ENCODE peak calls at places on chromosomes 12 and 14, in seven cellular contexts. L is GM12878, D is K562, C is SK-N-SH, X is HepG2, V is HCT116, Q is H1. Y is an unnamed sample.

GRCh38 chr14:52351191-52351560 is 37.1 kb downstream of the PTGER2 start:
- DNase-seq in V (no peak), Q (no peak), D (no peak), C (no peak), L (no peak), X (no peak), Y (no peak)

GRCh38 chr14:68672609-68673285 is 120.1 kb downstream of the ZFP36L1 start:
- DNase-seq in C (no peak), L (no peak), X (peak; percentile 3), D (no peak), V (no peak), Q (no peak), Y (no peak)

GRCh38 chr12:104903648-104904423 is 54.3 kb downstream of the SLC41A2 start:
- DNase-seq in X (peak; percentile 41), Q (no peak), C (no peak), V (no peak), D (no peak), L (no peak), Y (no peak)

GRCh38 chr14:54881235-54881760 is 21.3 kb downstream of the GCH1 start:
- DNase-seq in X (no peak), L (peak; percentile 87), V (no peak), D (no peak), Q (no peak), C (no peak), Y (no peak)

GRCh38 chr14:42047421-42048045 is 440.9 kb downstream of the LRFN5 start:
- DNase-seq in V (no peak), C (no peak), D (no peak), L (no peak), Q (no peak), X (no peak), Y (no peak)

GRCh38 chr12:120043421-120043820 is 54.4 kb downstream of the BICDL1 start:
- DNase-seq in X (no peak), D (no peak), Q (no peak), L (no peak), C (no peak), V (no peak), Y (no peak)

GRCh38 chr12:100574262-100575074 is 984 bp downstream of the GAS2L3 start:
- DNase-seq in L (no peak), C (peak; percentile 54), Q (no peak), X (no peak), V (no peak), D (no peak), Y (no peak)

GRCh38 chr12:79300199-79300568 is 390.6 kb downstream of the PAWR start:
- DNase-seq in X (peak; percentile 72), C (no peak), Q (no peak), L (no peak), D (no peak), V (no peak), Y (peak; percentile 74)

GRCh38 chr12:116455540-116456306 is 103.5 kb upstream of the MAP1LC3B2 start:
- DNase-seq in L (no peak), Q (no peak), V (peak; percentile 85), D (peak; percentile 69), X (no peak), C (peak; percentile 38), Y (peak; percentile 63)

GRCh38 chr14:24264298-24264697 is 1.3 kb upstream of the TGM1 start:
- DNase-seq in X (no peak), C (no peak), D (no peak), L (no peak), Q (no peak), V (no peak), Y (no peak)

GRCh38 chr14:24411468-24412454 is 13.0 kb downstream of the NYNRIN start:
- DNase-seq in V (peak; percentile 51), X (peak; percentile 69), D (peak; percentile 52), L (no peak), C (peak; percentile 77), Q (peak; percentile 56), Y (peak; percentile 69)

GRCh38 chr12:26810330-26810729 is 22.7 kb downstream of the ITPR2 start:
- DNase-seq in X (no peak), Q (no peak), L (no peak), C (no peak), V (no peak), D (no peak), Y (no peak)

GRCh38 chr12:50581226-50582184 is 76.7 kb downstream of the DIP2B start:
- DNase-seq in X (no peak), V (no peak), Q (no peak), C (no peak), D (no peak), L (no peak), Y (peak; percentile 61)

GRCh38 chr12:124088232-124088907 is 115.4 kb downstream of the ZNF664 start:
- DNase-seq in Q (no peak), X (no peak), L (no peak), D (no peak), C (peak; percentile 55), V (no peak), Y (no peak)

GRCh38 chr12:57280234-57281062 is 29.5 kb upstream of the STAC3 start:
- DNase-seq in C (no peak), Q (no peak), V (peak; percentile 79), D (peak; percentile 72), L (peak; percentile 74), X (peak; percentile 84), Y (no peak)

GRCh38 chr12:106192659-106193403 is 54.1 kb upstream of the NUAK1 start:
- DNase-seq in V (no peak), L (no peak), Q (no peak), D (no peak), X (no peak), C (peak; percentile 16), Y (no peak)

GRCh38 chr12:95227818-95228356 is 10.3 kb downstream of the VEZT start:
- DNase-seq in X (no peak), V (no peak), C (no peak), L (no peak), Q (no peak), D (no peak), Y (no peak)

GRCh38 chr12:112185093-112185923 is 59.9 kb downstream of the TRAFD1 start:
- DNase-seq in X (no peak), V (no peak), D (no peak), L (no peak), C (no peak), Q (no peak), Y (no peak)

GRCh38 chr12:28950049-28950448 is 199.0 kb upstream of the FAR2 start:
- DNase-seq in V (no peak), Q (no peak), D (no peak), X (no peak), C (no peak), L (no peak), Y (no peak)

GRCh38 chr12:56081393-56082347 is 1.7 kb downstream of the ERBB3 start:
- DNase-seq in D (no peak), L (no peak), Q (no peak), V (no peak), C (no peak), X (peak; percentile 99), Y (peak; percentile 81)

GRCh38 chr12:118061011-118061875 is at the start of gene WSB2:
- DNase-seq in Q (peak; percentile 70), X (no peak), C (peak; percentile 88), D (peak; percentile 90), L (no peak), V (no peak), Y (peak; percentile 64)

GRCh38 chr14:81797246-81797645 is 263.6 kb upstream of the SEL1L start:
- DNase-seq in Q (no peak), V (no peak), L (no peak), D (no peak), X (no peak), C (no peak), Y (no peak)

GRCh38 chr12:25699454-25699853 is 146.4 kb upstream of the LMNTD1 start:
- DNase-seq in C (no peak), X (no peak), V (no peak), D (no peak), L (no peak), Q (no peak), Y (no peak)

GRCh38 chr12:110352401-110352800 is 51.1 kb downstream of the ANAPC7 start:
- DNase-seq in D (no peak), Q (no peak), C (no peak), V (no peak), X (no peak), L (no peak), Y (no peak)

GRCh38 chr12:82659343-82660207 is 27.1 kb upstream of the TMTC2 start:
- DNase-seq in L (no peak), C (no peak), D (no peak), V (no peak), Q (no peak), X (no peak), Y (no peak)

GRCh38 chr12:4817813-4818212 is 91.9 kb upstream of the KCNA1 start:
- DNase-seq in X (no peak), C (no peak), Q (no peak), L (no peak), D (no peak), V (no peak), Y (no peak)
- TF ChIP-seq JUND in X (no peak), C (no peak), Q (no peak), L (no peak), D (no peak), V (no peak), Y (no peak)

GRCh38 chr14:85468815-85469214 is 61.1 kb upstream of the FLRT2 start:
- DNase-seq in D (no peak), Q (no peak), V (no peak), X (peak; percentile 6), C (no peak), L (no peak), Y (no peak)

GRCh38 chr14:85471744-85472143 is 58.2 kb upstream of the FLRT2 start:
- DNase-seq in V (no peak), X (peak; percentile 77), Q (no peak), C (peak; percentile 3), D (no peak), L (no peak), Y (no peak)

GRCh38 chr14:85475113-85475512 is 54.8 kb upstream of the FLRT2 start:
- DNase-seq in X (no peak), D (no peak), V (no peak), C (no peak), L (no peak), Q (no peak), Y (no peak)

GRCh38 chr14:85474431-85474830 is 55.5 kb upstream of the FLRT2 start:
- DNase-seq in L (no peak), Q (no peak), D (no peak), C (no peak), X (no peak), V (no peak), Y (no peak)

DNA sequence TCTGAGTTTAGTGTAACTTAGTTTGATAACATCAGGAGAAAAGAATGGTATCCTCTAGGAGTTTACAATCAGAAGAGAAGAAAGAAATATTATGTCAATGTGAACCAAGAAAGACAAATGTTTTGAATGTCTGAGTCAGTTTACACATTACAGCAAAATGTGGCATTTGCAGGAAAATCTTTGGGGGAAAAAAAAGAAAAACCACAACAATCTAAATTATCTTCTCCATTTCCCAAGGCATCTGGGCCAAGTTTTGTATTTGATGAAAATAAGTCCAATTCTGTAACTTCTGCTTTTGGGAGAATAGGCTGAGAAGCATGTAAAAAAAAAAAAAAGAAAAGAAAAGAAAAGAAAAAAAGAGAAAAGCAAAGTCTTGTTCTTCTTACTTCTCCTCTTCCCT is 58.8 kb upstream of the FLRT2 start:
- DNase-seq in L (no peak), C (no peak), V (no peak), X (no peak), Q (no peak), D (no peak), Y (no peak)
- TF ChIP-seq JUND in L (no peak), C (peak; percentile 29), V (no peak), X (no peak), Q (no peak), D (no peak), Y (no peak)

GRCh38 chr14:103651585-103651984 is 22.6 kb downstream of the KLC1 start:
- DNase-seq in V (no peak), X (no peak), L (no peak), D (no peak), C (no peak), Q (no peak), Y (no peak)
- TF ChIP-seq JUND in V (no peak), X (no peak), L (no peak), D (no peak), C (no peak), Q (no peak), Y (no peak)

GRCh38 chr12:43255642-43256041 is 296.4 kb downstream of the ADAMTS20 start:
- DNase-seq in L (no peak), X (no peak), V (no peak), C (peak; percentile 38), Q (no peak), D (no peak), Y (no peak)
- TF ChIP-seq JUND in L (no peak), X (no peak), V (no peak), C (no peak), Q (no peak), D (no peak), Y (no peak)